ENCODE peak calls at places on chromosomes 16 and 17, in eight cellular contexts. X is aorta; Q is CD4-positive, alpha-beta memory T cell; Z is PC-3; F is HCT116; K is CD8-positive, alpha-beta T cell; C is tibial nerve; E is mammary epithelial cell. D is an unnamed sample.
A peak's percentile ranks its signal among the peaks of the same experiment; 100 is the strongest.

GRCh38 chr17:17809527-17810373 is 27.0 kb downstream of the SREBF1 start:
- DNase-seq in C (peak; percentile 46), K (no peak), X (peak; percentile 89), E (no peak), F (no peak), Z (no peak), Q (no peak), D (no peak)

GRCh38 chr17:67868176-67868575 is 42.9 kb downstream of the BPTF start:
- DNase-seq in Q (no peak), E (no peak), X (no peak), C (no peak), Z (no peak), F (no peak), K (no peak), D (no peak)

GRCh38 chr16:68995011-68995504 is 110.4 kb upstream of the HAS3 start:
- DNase-seq in X (no peak), K (no peak), F (peak; percentile 80), C (no peak), Q (no peak), E (peak; percentile 98), Z (peak; percentile 70), D (no peak)

GRCh38 chr16:80006175-80006895 is 405.8 kb upstream of the MAF start:
- DNase-seq in Q (no peak), E (peak; percentile 49), K (no peak), X (no peak), Z (no peak), F (no peak), C (no peak), D (no peak)

GRCh38 chr16:58035356-58036170 is 10.0 kb downstream of the MMP15 start:
- DNase-seq in X (no peak), K (no peak), Q (no peak), F (no peak), Z (no peak), E (no peak), C (no peak), D (no peak)

GRCh38 chr17:47694818-47695663 is 1.1 kb downstream of the TBKBP1 start:
- DNase-seq in Z (peak; percentile 50), Q (no peak), C (peak; percentile 60), K (no peak), X (no peak), F (no peak), E (no peak), D (peak; percentile 51)

GRCh38 chr17:1422907-1423306 is 22.9 kb upstream of the YWHAE start:
- DNase-seq in K (no peak), E (peak; percentile 93), X (no peak), C (no peak), F (no peak), Q (no peak), Z (peak; percentile 89), D (no peak)

GRCh38 chr16:88714420-88715302 is 8.4 kb downstream of the CTU2 start:
- DNase-seq in X (no peak), K (no peak), E (no peak), C (no peak), Z (no peak), Q (no peak), F (no peak), D (no peak)

GRCh38 chr17:57645950-57646686 is 99.0 kb downstream of the CCDC182 start:
- DNase-seq in Z (no peak), K (no peak), Q (no peak), C (no peak), E (peak; percentile 20), X (no peak), F (no peak), D (no peak)

GRCh38 chr16:28082624-28083023 is 19.1 kb upstream of the GSG1L start:
- DNase-seq in X (no peak), F (no peak), E (peak; percentile 17), K (no peak), Z (no peak), C (no peak), Q (no peak), D (no peak)

GRCh38 chr16:6267682-6268081 is 1065.0 kb upstream of the RBFOX1 start:
- DNase-seq in Q (no peak), E (no peak), X (no peak), C (no peak), F (no peak), K (no peak), Z (no peak), D (no peak)

GRCh38 chr17:32265192-32265895 is at the start of gene RHBDL3:
- DNase-seq in X (peak; percentile 83), E (no peak), C (no peak), K (no peak), F (no peak), Z (no peak), Q (peak; percentile 8), D (no peak)

GRCh38 chr16:24544640-24545039 is 5.3 kb downstream of the RBBP6 start:
- DNase-seq in F (no peak), Z (no peak), X (no peak), Q (no peak), E (no peak), K (no peak), C (no peak), D (no peak)

DNA sequence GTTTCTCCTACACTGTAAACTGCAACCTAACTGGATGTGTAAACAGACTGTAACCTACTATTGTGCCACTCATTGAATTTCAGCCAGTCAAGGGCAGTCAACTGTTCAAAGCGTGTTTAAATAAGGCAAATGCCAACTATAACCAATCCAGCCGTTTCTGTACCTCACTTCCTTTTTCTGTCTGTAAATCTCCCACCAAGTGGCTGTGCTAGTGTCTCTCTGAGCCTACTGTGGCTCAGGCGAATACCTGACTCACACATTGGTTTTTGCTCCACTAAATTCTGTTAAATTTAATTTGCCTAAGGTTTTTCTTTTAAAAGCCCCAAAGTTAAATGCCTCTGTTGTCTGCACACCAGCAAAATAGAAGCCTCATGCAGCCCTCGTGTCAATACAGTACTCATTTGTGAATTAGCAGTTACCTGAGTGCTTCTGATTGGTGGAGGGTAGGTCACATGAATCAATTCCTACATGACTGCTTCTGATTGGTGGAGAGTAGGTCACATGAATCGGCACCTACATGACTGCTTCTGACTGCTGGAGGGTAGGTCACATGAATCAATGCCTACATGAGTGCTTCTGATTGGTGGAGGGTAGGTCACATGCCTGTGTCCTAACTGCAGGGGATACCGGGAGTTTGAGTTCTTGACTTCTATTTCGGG is 31.1 kb upstream of the CCR7 start:
- DNase-seq in Q (no peak), K (no peak), X (no peak), C (no peak), E (peak; percentile 10), Z (no peak), F (peak; percentile 19), D (no peak)
- H3K27ac ChIP-seq in Q (peak overlapping the region; percentile 29), K (peak overlapping the region; percentile 82), X (no peak overlapping the region), C (no peak overlapping the region), E (no peak overlapping the region), Z (no peak overlapping the region), F (no peak overlapping the region), D (no peak overlapping the region)

DNA sequence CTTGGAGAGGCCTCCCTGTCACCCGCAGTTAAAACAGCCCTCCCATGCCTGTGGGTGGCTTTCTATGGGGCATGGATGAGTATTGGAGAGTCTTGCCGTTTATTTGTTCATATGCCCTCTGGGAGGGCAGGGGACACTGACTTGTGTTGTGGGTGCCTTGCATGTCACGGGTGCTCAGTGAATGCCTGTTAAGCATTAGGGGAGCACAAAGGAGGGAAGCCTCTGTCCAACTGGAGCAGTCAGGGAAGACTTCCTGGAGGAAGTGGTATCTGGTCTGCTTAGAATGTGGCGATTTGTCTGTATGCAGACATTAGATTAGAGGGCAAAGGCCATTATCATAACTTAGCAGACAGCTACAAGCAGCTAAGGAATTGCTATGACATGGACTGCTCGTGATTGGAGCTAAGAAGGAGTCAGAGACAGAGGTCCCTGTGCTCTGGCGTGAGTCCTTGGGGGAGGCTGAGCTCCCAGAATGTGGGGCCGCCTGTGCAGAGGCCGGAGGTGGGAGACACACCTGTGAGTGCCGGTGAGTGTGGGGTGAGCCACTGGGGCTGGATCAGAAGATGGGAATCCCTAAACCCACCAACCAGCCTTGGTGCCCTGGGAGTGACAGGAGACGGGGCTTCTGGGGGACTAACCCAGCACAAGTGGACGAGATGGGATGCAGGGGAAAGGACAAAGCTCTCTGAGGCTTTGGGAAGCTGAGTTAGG is 286.1 kb downstream of the SEC14L1 start:
- DNase-seq in C (no peak), Z (no peak), E (no peak), F (no peak), K (no peak), Q (no peak), X (no peak), D (no peak)
- H3K27ac ChIP-seq in C (peak overlapping the region; percentile 97), Z (peak overlapping the region; percentile 87), E (peak overlapping the region; percentile 54), F (no peak overlapping the region), K (no peak overlapping the region), Q (peak overlapping the region; percentile 16), X (no peak overlapping the region), D (peak overlapping the region; percentile 46)

GRCh38 chr17:3913531-3914318 is 2.5 kb downstream of the P2RX1 start:
- DNase-seq in C (peak; percentile 69), K (peak; percentile 71), E (peak; percentile 35), X (peak; percentile 95), F (peak; percentile 54), Q (peak; percentile 74), Z (peak; percentile 72), D (peak; percentile 75)

GRCh38 chr17:3910420-3911270 is 5.6 kb downstream of the P2RX1 start:
- DNase-seq in K (no peak), Z (no peak), F (no peak), E (no peak), Q (no peak), X (no peak), C (no peak), D (no peak)

GRCh38 chr17:3912827-3913226 is 3.4 kb downstream of the P2RX1 start:
- DNase-seq in X (no peak), E (no peak), Z (no peak), Q (no peak), C (no peak), K (no peak), F (no peak), D (no peak)

GRCh38 chr17:3909257-3909656 is 7.0 kb downstream of the P2RX1 start:
- DNase-seq in Q (no peak), E (no peak), X (no peak), Z (no peak), F (no peak), K (no peak), C (no peak), D (no peak)

DNA sequence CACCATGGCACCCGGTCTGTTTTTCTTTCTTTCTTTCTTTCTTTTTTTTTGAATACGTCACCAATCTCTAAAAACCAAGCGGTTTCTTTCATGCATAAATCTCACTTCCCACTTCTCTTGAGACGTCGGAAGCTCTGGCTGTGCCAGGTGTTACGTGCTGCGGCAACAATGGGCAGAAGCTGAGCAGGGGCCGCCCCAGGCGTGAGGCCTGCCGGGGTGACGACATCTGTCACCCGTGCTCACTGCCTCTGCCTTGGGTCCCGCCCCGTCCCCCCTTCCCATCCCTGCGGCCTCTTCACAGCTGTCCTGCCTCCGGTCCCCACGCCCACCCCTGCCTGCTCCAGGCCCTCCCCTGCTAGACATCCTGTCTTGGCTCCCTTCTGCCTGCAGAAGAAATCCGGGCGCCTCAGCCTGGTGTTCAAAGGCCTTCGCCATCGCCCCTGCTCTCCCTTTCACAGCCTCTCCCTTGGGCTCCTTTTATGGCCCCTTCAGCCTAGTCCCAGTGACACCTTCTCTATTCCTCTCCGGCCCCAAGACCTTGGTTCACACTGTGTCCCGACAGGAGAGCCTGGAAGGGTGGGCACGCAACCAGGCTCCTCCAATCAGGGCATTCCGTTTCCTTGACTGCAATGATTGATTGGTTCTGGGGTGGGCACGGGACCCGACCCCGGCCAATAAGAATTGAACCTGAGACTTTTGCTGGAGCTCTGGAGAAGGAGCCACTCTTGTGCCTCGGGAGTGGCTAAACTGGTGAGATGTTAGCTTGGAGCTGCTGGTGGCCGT is 4.8 kb downstream of the P2RX1 start:
- DNase-seq in Z (no peak), F (no peak), K (peak; percentile 57), X (no peak), C (no peak), E (no peak), Q (peak; percentile 75), D (no peak)
- H3K27ac ChIP-seq in Z (no peak overlapping the region), F (no peak overlapping the region), K (peak overlapping the region; percentile 72), X (no peak overlapping the region), C (no peak overlapping the region), E (no peak overlapping the region), Q (peak overlapping the region; percentile 48), D (no peak overlapping the region)

GRCh38 chr16:10850478-10850850 is 26.5 kb upstream of the CIITA start:
- DNase-seq in C (no peak), Z (no peak), K (no peak), F (no peak), X (no peak), Q (no peak), E (no peak), D (no peak)
- H3K27ac ChIP-seq in C (no peak overlapping the region), Z (no peak overlapping the region), K (no peak overlapping the region), F (no peak overlapping the region), X (no peak overlapping the region), Q (no peak overlapping the region), E (peak overlapping the region; percentile 46), D (no peak overlapping the region)

D was measured in substantia nigra.